ENCODE peak calls at places on chromosomes 11 and 22, in four cellular contexts. U is PC-9, O is mammary epithelial cell, M is neural progenitor cell. Z is an unnamed sample.

GRCh38 chr11:122524532-122524882 is 131.0 kb upstream of the UBASH3B start:
- DNase-seq in M (peak; percentile 20), U (no peak), O (no peak), Z (no peak)

GRCh38 chr22:22692707-22693530 is 48.5 kb downstream of the GGTLC2 start:
- DNase-seq in O (peak; percentile 17), U (peak; percentile 52), M (peak; percentile 55), Z (no peak)

GRCh38 chr11:330694-331314 is 10.1 kb upstream of the IFITM3 start:
- DNase-seq in U (no peak), M (no peak), O (no peak), Z (no peak)

GRCh38 chr11:78868563-78868962 is 293.9 kb upstream of the NARS2 start:
- DNase-seq in O (no peak), U (no peak), M (no peak), Z (no peak)

GRCh38 chr22:38440747-38441350 is 14.2 kb downstream of the KCNJ4 start:
- DNase-seq in U (no peak), M (no peak), O (no peak), Z (no peak)

GRCh38 chr11:32213223-32213622 is 122.3 kb downstream of the RCN1 start:
- DNase-seq in U (no peak), O (peak; percentile 37), M (no peak), Z (no peak)

GRCh38 chr11:78417175-78417887 is at the start of gene GAB2:
- DNase-seq in U (peak; percentile 62), O (no peak), M (no peak), Z (no peak)

GRCh38 chr11:19995131-19995530 is 165.1 kb downstream of the DBX1 start:
- DNase-seq in O (peak; percentile 91), U (peak; percentile 44), M (no peak), Z (peak; percentile 71)

GRCh38 chr11:12046636-12047236 is 38.3 kb upstream of the DKK3 start:
- DNase-seq in U (no peak), O (no peak), M (no peak), Z (no peak)

GRCh38 chr11:126282742-126283591 is at the start of gene TIRAP:
- DNase-seq in U (peak; percentile 64), O (peak; percentile 53), M (peak; percentile 64), Z (peak; percentile 86)

GRCh38 chr11:33696931-33697638 is 3.5 kb downstream of the C11orf91 start:
- DNase-seq in O (no peak), M (no peak), U (no peak), Z (no peak)

GRCh38 chr22:50207383-50208031 is 6.7 kb downstream of the SELENOO start:
- DNase-seq in U (no peak), M (no peak), O (no peak), Z (no peak)

GRCh38 chr11:19432370-19433163 is 191.8 kb upstream of the E2F8 start:
- DNase-seq in M (no peak), U (peak; percentile 36), O (peak; percentile 81), Z (no peak)

GRCh38 chr11:46916669-46917108 is 1.7 kb downstream of the LRP4 start:
- DNase-seq in U (peak; percentile 48), O (peak; percentile 81), M (peak; percentile 85), Z (peak; percentile 83)

GRCh38 chr11:22656128-22656527 is 10.3 kb upstream of the GAS2 start:
- DNase-seq in U (no peak), M (no peak), O (no peak), Z (no peak)

GRCh38 chr22:29478326-29479276 is 1.4 kb upstream of the NEFH start:
- DNase-seq in U (no peak), O (no peak), M (peak; percentile 82), Z (no peak)

GRCh38 chr11:98600103-98600502 is 420.6 kb upstream of the CNTN5 start:
- DNase-seq in U (no peak), O (no peak), M (no peak), Z (no peak)

GRCh38 chr22:41752011-41752975 is 48.2 kb upstream of the CCDC134 start:
- DNase-seq in M (no peak), O (no peak), U (no peak), Z (no peak)

GRCh38 chr22:41745968-41746367 is 46.7 kb downstream of the MEI1 start:
- DNase-seq in O (no peak), U (no peak), M (no peak), Z (no peak)

GRCh38 chr22:41742918-41743317 is 43.6 kb downstream of the MEI1 start:
- DNase-seq in O (no peak), U (no peak), M (peak; percentile 21), Z (no peak)

GRCh38 chr22:41746563-41747400 is 47.5 kb downstream of the MEI1 start:
- DNase-seq in M (peak; percentile 88), U (peak; percentile 75), O (peak; percentile 85), Z (peak; percentile 59)
- TF ChIP-seq CTCF in M (peak; percentile 72), U (peak; percentile 91), O (peak; percentile 92), Z (peak; percentile 68)

GRCh38 chr22:39520874-39521857 is 804 bp downstream of the ATF4 start:
- DNase-seq in U (peak; percentile 65), M (peak; percentile 71), O (peak; percentile 73), Z (peak; percentile 86)
- H3K4me1 ChIP-seq in U (peaks cover 31% of the 10 kb centered on the region), M (peaks cover 20% of the 10 kb centered on the region), O (peaks cover 16% of the 10 kb centered on the region), Z (peaks cover 31% of the 10 kb centered on the region)

GRCh38 chr11:86952221-86952875 is 2.8 kb downstream of the FZD4 start:
- DNase-seq in M (no peak), U (no peak), O (no peak), Z (no peak)

GRCh38 chr11:86954288-86955110 is 696 bp downstream of the FZD4 start:
- DNase-seq in U (peak; percentile 10), M (peak; percentile 68), O (peak; percentile 6), Z (peak; percentile 52)

GRCh38 chr11:86952933-86953637 is 2.1 kb downstream of the FZD4 start:
- DNase-seq in M (no peak), U (no peak), O (no peak), Z (no peak)

GRCh38 chr11:86955674-86956522 is 703 bp upstream of the FZD4 start:
- DNase-seq in O (peak; percentile 72), M (peak; percentile 93), U (peak; percentile 88), Z (peak; percentile 95)

DNA sequence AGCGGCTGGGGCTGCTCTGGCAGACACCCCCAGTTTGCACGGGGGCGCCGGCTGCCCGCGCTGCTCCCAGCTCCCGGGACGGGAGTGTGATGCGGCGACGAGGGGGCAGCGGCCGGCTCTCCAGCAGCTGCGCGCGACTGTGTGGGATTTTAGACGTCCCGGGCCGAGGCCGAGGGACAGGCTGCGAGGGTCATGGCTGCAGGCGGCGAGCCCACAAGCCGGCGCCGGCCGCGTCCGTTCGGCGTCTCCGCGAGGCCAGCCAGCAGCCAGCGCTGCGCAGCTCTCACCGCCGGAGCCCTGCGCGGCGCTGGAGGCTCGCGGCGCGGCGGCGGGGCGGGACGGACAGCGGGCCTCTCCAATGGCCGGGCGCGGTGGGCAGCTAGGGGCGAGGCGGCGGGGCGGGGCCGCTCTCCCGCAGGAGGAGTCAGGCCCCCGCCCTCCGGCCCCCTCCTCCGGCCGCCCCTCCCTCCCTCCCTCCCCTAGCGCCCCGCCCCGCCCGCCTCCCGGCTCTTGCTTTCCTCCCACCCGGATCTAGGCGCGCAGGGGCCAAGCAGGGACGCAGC is at the start of gene FZD4:
- DNase-seq in U (peak; percentile 91), M (peak; percentile 97), O (peak; percentile 87), Z (peak; percentile 96)
- TF ChIP-seq CTCF in U (no peak), M (no peak), O (no peak), Z (no peak)

GRCh38 chr11:73158356-73159051 is 16.4 kb upstream of the FCHSD2 start:
- DNase-seq in M (no peak), U (no peak), O (no peak), Z (no peak)
- H3K4me1 ChIP-seq in M (no peaks in the 10 kb centered on the region), U (peaks cover 12% of the 10 kb centered on the region), O (peaks cover 8% of the 10 kb centered on the region), Z (peaks cover 36% of the 10 kb centered on the region)

GRCh38 chr22:41672780-41673509 is 15.7 kb downstream of the SNU13 start:
- DNase-seq in O (no peak), U (no peak), M (no peak), Z (no peak)
- TF ChIP-seq CTCF in O (peak; percentile 78), U (peak; percentile 62), M (peak; percentile 36), Z (no peak)

GRCh38 chr11:107017433-107018227 is 646 bp downstream of the GUCY1A2 start:
- DNase-seq in U (no peak), M (peak; percentile 86), O (no peak), Z (peak; percentile 42)

GRCh38 chr11:107014871-107015270 is 3.4 kb downstream of the GUCY1A2 start:
- DNase-seq in O (no peak), M (no peak), U (no peak), Z (no peak)

GRCh38 chr11:107017104-107017432 is 1.2 kb downstream of the GUCY1A2 start:
- DNase-seq in M (no peak), U (no peak), O (no peak), Z (no peak)

GRCh38 chr11:107018902-107019493 is 722 bp upstream of the GUCY1A2 start:
- DNase-seq in M (peak; percentile 93), U (peak; percentile 22), O (peak; percentile 53), Z (peak; percentile 45)

DNA sequence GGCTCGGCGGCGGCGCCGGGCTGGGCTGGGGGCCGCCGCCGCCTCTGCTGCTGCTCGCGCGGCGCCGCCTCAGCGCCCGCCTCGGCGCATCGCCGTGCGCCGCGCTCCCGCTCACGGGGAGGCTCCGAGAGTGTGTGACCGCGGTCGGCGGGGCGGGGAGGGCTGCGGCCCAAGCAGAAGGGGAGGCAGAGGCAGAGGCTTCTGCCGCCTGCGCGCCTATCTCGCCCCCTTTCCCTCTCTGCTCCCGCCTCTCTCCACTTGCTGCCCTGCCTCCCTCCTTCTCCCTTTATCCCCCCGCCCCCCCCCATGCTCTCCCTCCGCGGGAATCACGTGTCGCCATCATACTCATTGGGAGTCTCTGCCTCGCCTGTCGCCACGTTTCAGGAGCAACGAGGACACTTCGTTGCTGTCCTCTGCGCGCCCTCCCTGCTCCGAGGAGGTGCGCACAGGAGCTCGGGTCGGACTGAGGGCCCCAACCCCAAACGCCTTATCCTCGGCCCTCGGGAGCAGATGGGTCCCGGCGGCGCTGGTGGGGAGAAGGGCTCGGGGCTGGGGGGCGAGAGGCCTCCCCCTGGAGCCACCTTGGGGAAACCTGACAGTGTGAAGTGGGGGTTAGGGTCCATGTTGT is at the start of gene GUCY1A2:
- DNase-seq in M (peak; percentile 66), O (no peak), U (no peak), Z (peak; percentile 48)
- H3K4me1 ChIP-seq in M (no peaks in the 10 kb centered on the region), O (peaks cover 10% of the 10 kb centered on the region), U (peaks cover 7% of the 10 kb centered on the region), Z (no peaks in the 10 kb centered on the region)

GRCh38 chr11:119536801-119537200 is 113.8 kb upstream of the THY1 start:
- DNase-seq in U (no peak), M (no peak), O (no peak), Z (no peak)
- TF ChIP-seq CTCF in U (no peak), M (no peak), O (no peak), Z (no peak)

Z was measured in psoas muscle.